ENCODE peak calls at places on chromosomes 4 and X, in seven cellular contexts. One of them, this sample, is unnamed.

GRCh38 chrX:73850124-73851013 is 287.4 kb downstream of the CHIC1 start:
- DNase-seq in activated T-helper 1 cell treated with Interleukin-2 at 50 U/mL for 16 hours: no peak
- DNase-seq in astrocyte of the spinal cord: peak
- DNase-seq in CD8-positive, alpha-beta memory T cell: no peak
- DNase-seq in NCI-H1436: no peak
- DNase-seq in neural crest cell: no peak
- DNase-seq in amniotic epithelial cell: peak
- DNase-seq in this sample: no peak

GRCh38 chr4:92477309-92477708 is 173.5 kb downstream of the GRID2 start:
- DNase-seq in activated T-helper 1 cell treated with Interleukin-2 at 50 U/mL for 16 hours: no peak
- DNase-seq in astrocyte of the spinal cord: no peak
- DNase-seq in neural crest cell: no peak
- DNase-seq in NCI-H1436: no peak
- DNase-seq in amniotic epithelial cell: no peak
- DNase-seq in CD8-positive, alpha-beta memory T cell: no peak
- DNase-seq in this sample: no peak

GRCh38 chr4:146959692-146960091 is 14.0 kb upstream of the TTC29 start:
- DNase-seq in amniotic epithelial cell: no peak
- DNase-seq in NCI-H1436: no peak
- DNase-seq in activated T-helper 1 cell treated with Interleukin-2 at 50 U/mL for 16 hours: no peak
- DNase-seq in neural crest cell: no peak
- DNase-seq in astrocyte of the spinal cord: peak
- DNase-seq in CD8-positive, alpha-beta memory T cell: no peak
- DNase-seq in this sample: no peak

GRCh38 chrX:46722742-46723568 is 36.0 kb downstream of the SLC9A7 start:
- DNase-seq in astrocyte of the spinal cord: no peak
- DNase-seq in activated T-helper 1 cell treated with Interleukin-2 at 50 U/mL for 16 hours: no peak
- DNase-seq in NCI-H1436: no peak
- DNase-seq in neural crest cell: no peak
- DNase-seq in CD8-positive, alpha-beta memory T cell: no peak
- DNase-seq in amniotic epithelial cell: no peak
- DNase-seq in this sample: no peak

GRCh38 chrX:154735695-154736393 is 15.0 kb downstream of the GAB3 start:
- DNase-seq in NCI-H1436: no peak
- DNase-seq in astrocyte of the spinal cord: peak
- DNase-seq in amniotic epithelial cell: peak
- DNase-seq in CD8-positive, alpha-beta memory T cell: no peak
- DNase-seq in activated T-helper 1 cell treated with Interleukin-2 at 50 U/mL for 16 hours: no peak
- DNase-seq in neural crest cell: no peak
- DNase-seq in this sample: no peak

GRCh38 chr4:56637791-56638190 is 43.3 kb downstream of the HOPX start:
- DNase-seq in neural crest cell: no peak
- DNase-seq in CD8-positive, alpha-beta memory T cell: no peak
- DNase-seq in NCI-H1436: no peak
- DNase-seq in activated T-helper 1 cell treated with Interleukin-2 at 50 U/mL for 16 hours: no peak
- DNase-seq in amniotic epithelial cell: no peak
- DNase-seq in astrocyte of the spinal cord: no peak
- DNase-seq in this sample: no peak

GRCh38 chrX:111447298-111447697 is 35.3 kb upstream of the DCX start:
- DNase-seq in NCI-H1436: peak
- DNase-seq in amniotic epithelial cell: peak
- DNase-seq in neural crest cell: peak
- DNase-seq in astrocyte of the spinal cord: no peak
- DNase-seq in CD8-positive, alpha-beta memory T cell: no peak
- DNase-seq in activated T-helper 1 cell treated with Interleukin-2 at 50 U/mL for 16 hours: no peak
- DNase-seq in this sample: no peak

GRCh38 chr4:139599594-139600374 is 43.8 kb upstream of the SETD7 start:
- DNase-seq in amniotic epithelial cell: peak
- DNase-seq in astrocyte of the spinal cord: peak
- DNase-seq in NCI-H1436: no peak
- DNase-seq in CD8-positive, alpha-beta memory T cell: no peak
- DNase-seq in activated T-helper 1 cell treated with Interleukin-2 at 50 U/mL for 16 hours: no peak
- DNase-seq in neural crest cell: no peak
- DNase-seq in this sample: no peak

GRCh38 chr4:56186808-56187523 is 200.3 kb downstream of the AASDH start:
- DNase-seq in NCI-H1436: peak
- DNase-seq in neural crest cell: no peak
- DNase-seq in astrocyte of the spinal cord: no peak
- DNase-seq in CD8-positive, alpha-beta memory T cell: no peak
- DNase-seq in activated T-helper 1 cell treated with Interleukin-2 at 50 U/mL for 16 hours: no peak
- DNase-seq in amniotic epithelial cell: no peak
- DNase-seq in this sample: no peak

GRCh38 chr4:1199556-1200331 is 27.4 kb upstream of the SPON2 start:
- DNase-seq in NCI-H1436: no peak
- DNase-seq in amniotic epithelial cell: no peak
- DNase-seq in CD8-positive, alpha-beta memory T cell: no peak
- DNase-seq in activated T-helper 1 cell treated with Interleukin-2 at 50 U/mL for 16 hours: no peak
- DNase-seq in neural crest cell: no peak
- DNase-seq in astrocyte of the spinal cord: no peak
- DNase-seq in this sample: no peak

GRCh38 chr4:14345356-14345775 is 656.9 kb upstream of the CPEB2 start:
- DNase-seq in NCI-H1436: no peak
- DNase-seq in activated T-helper 1 cell treated with Interleukin-2 at 50 U/mL for 16 hours: no peak
- DNase-seq in CD8-positive, alpha-beta memory T cell: no peak
- DNase-seq in astrocyte of the spinal cord: peak
- DNase-seq in amniotic epithelial cell: peak
- DNase-seq in neural crest cell: no peak
- DNase-seq in this sample: no peak

GRCh38 chrX:77442728-77443127 is 4.5 kb upstream of the FGF16 start:
- DNase-seq in CD8-positive, alpha-beta memory T cell: no peak
- DNase-seq in neural crest cell: no peak
- DNase-seq in amniotic epithelial cell: peak
- DNase-seq in astrocyte of the spinal cord: peak
- DNase-seq in NCI-H1436: no peak
- DNase-seq in activated T-helper 1 cell treated with Interleukin-2 at 50 U/mL for 16 hours: no peak
- DNase-seq in this sample: no peak

GRCh38 chr4:138910201-138910913 is 105.2 kb upstream of the NOCT start:
- DNase-seq in NCI-H1436: peak
- DNase-seq in activated T-helper 1 cell treated with Interleukin-2 at 50 U/mL for 16 hours: no peak
- DNase-seq in amniotic epithelial cell: peak
- DNase-seq in CD8-positive, alpha-beta memory T cell: no peak
- DNase-seq in neural crest cell: no peak
- DNase-seq in astrocyte of the spinal cord: peak
- DNase-seq in this sample: no peak

GRCh38 chr4:55312491-55313101 is 33.4 kb upstream of the SRD5A3 start:
- DNase-seq in neural crest cell: peak
- DNase-seq in astrocyte of the spinal cord: peak
- DNase-seq in amniotic epithelial cell: peak
- DNase-seq in CD8-positive, alpha-beta memory T cell: peak
- DNase-seq in activated T-helper 1 cell treated with Interleukin-2 at 50 U/mL for 16 hours: no peak
- DNase-seq in NCI-H1436: no peak
- DNase-seq in this sample: no peak

GRCh38 chr4:141853091-141853734 is 216.8 kb downstream of the IL15 start:
- DNase-seq in CD8-positive, alpha-beta memory T cell: no peak
- DNase-seq in amniotic epithelial cell: peak
- DNase-seq in activated T-helper 1 cell treated with Interleukin-2 at 50 U/mL for 16 hours: no peak
- DNase-seq in neural crest cell: no peak
- DNase-seq in astrocyte of the spinal cord: no peak
- DNase-seq in NCI-H1436: no peak
- DNase-seq in this sample: no peak

GRCh38 chr4:86376850-86377249 is 17.0 kb upstream of the MAPK10 start:
- DNase-seq in neural crest cell: no peak
- DNase-seq in amniotic epithelial cell: no peak
- DNase-seq in CD8-positive, alpha-beta memory T cell: no peak
- DNase-seq in NCI-H1436: no peak
- DNase-seq in activated T-helper 1 cell treated with Interleukin-2 at 50 U/mL for 16 hours: no peak
- DNase-seq in astrocyte of the spinal cord: no peak
- DNase-seq in this sample: no peak

GRCh38 chr4:159504634-159505033 is 401.8 kb downstream of the RAPGEF2 start:
- DNase-seq in astrocyte of the spinal cord: peak
- DNase-seq in amniotic epithelial cell: peak
- DNase-seq in neural crest cell: no peak
- DNase-seq in activated T-helper 1 cell treated with Interleukin-2 at 50 U/mL for 16 hours: no peak
- DNase-seq in CD8-positive, alpha-beta memory T cell: no peak
- DNase-seq in NCI-H1436: no peak
- DNase-seq in this sample: no peak

GRCh38 chr4:46270986-46271596 is 118.8 kb downstream of the GABRA2 start:
- DNase-seq in activated T-helper 1 cell treated with Interleukin-2 at 50 U/mL for 16 hours: no peak
- DNase-seq in neural crest cell: no peak
- DNase-seq in amniotic epithelial cell: peak
- DNase-seq in CD8-positive, alpha-beta memory T cell: no peak
- DNase-seq in astrocyte of the spinal cord: peak
- DNase-seq in NCI-H1436: no peak
- DNase-seq in this sample: no peak

GRCh38 chr4:113969935-113970334 is 9.5 kb downstream of the ARSJ start:
- DNase-seq in astrocyte of the spinal cord: no peak
- DNase-seq in amniotic epithelial cell: peak
- DNase-seq in NCI-H1436: no peak
- DNase-seq in neural crest cell: no peak
- DNase-seq in activated T-helper 1 cell treated with Interleukin-2 at 50 U/mL for 16 hours: no peak
- DNase-seq in CD8-positive, alpha-beta memory T cell: no peak
- DNase-seq in this sample: no peak

GRCh38 chr4:43410636-43411035 is 518.1 kb downstream of the GRXCR1 start:
- DNase-seq in astrocyte of the spinal cord: no peak
- DNase-seq in amniotic epithelial cell: no peak
- DNase-seq in NCI-H1436: no peak
- DNase-seq in activated T-helper 1 cell treated with Interleukin-2 at 50 U/mL for 16 hours: no peak
- DNase-seq in CD8-positive, alpha-beta memory T cell: no peak
- DNase-seq in neural crest cell: no peak
- DNase-seq in this sample: no peak

GRCh38 chr4:67575232-67575888 is 16.8 kb downstream of the STAP1 start:
- DNase-seq in CD8-positive, alpha-beta memory T cell: no peak
- DNase-seq in neural crest cell: no peak
- DNase-seq in amniotic epithelial cell: peak
- DNase-seq in NCI-H1436: peak
- DNase-seq in activated T-helper 1 cell treated with Interleukin-2 at 50 U/mL for 16 hours: no peak
- DNase-seq in astrocyte of the spinal cord: no peak
- DNase-seq in this sample: no peak